ENCODE peak calls at places on chromosomes 7 and 10, in six cellular contexts. P, G, C, M, U and X are unnamed samples.

GRCh38 chr10:100340948-100341847 is 5.8 kb upstream of the SCD start:
- DNase-seq in P (peak; percentile 50), G (peak; percentile 25), C (no peak), M (no peak), U (no peak), X (no peak)

GRCh38 chr10:43963379-43963778 is 314.7 kb upstream of the ZNF32 start:
- DNase-seq in P (no peak), G (no peak), C (peak; percentile 58), M (no peak), U (no peak), X (no peak)

GRCh38 chr7:45975847-45976484 is 54.9 kb upstream of the IGFBP3 start:
- DNase-seq in P (no peak), G (no peak), C (peak; percentile 92), M (no peak), U (no peak), X (no peak)

GRCh38 chr10:53716156-53716555 is 943.6 kb upstream of the MBL2 start:
- DNase-seq in P (no peak), G (no peak), C (no peak), M (no peak), U (no peak), X (no peak)

GRCh38 chr7:143015102-143015501 is 11.8 kb downstream of the OR9A2 start:
- DNase-seq in P (no peak), G (no peak), C (no peak), M (no peak), U (no peak), X (no peak)

GRCh38 chr7:39667354-39667923 is 44.1 kb downstream of the RALA start:
- DNase-seq in P (no peak), G (no peak), C (no peak), M (no peak), U (no peak), X (no peak)

GRCh38 chr7:5433181-5433580 is 9.5 kb upstream of the TNRC18 start:
- DNase-seq in P (no peak), G (no peak), C (no peak), M (no peak), U (no peak), X (no peak)

GRCh38 chr7:13790611-13791010 is 198.9 kb downstream of the ETV1 start:
- DNase-seq in P (no peak), G (no peak), C (no peak), M (no peak), U (no peak), X (no peak)

GRCh38 chr7:2069472-2069860 is 163.3 kb downstream of the MAD1L1 start:
- DNase-seq in P (peak; percentile 79), G (no peak), C (no peak), M (no peak), U (peak; percentile 6), X (no peak)

GRCh38 chr7:70051726-70052125 is 453.5 kb downstream of the AUTS2 start:
- DNase-seq in P (no peak), G (no peak), C (no peak), M (no peak), U (no peak), X (no peak)

GRCh38 chr7:20352573-20353304 is 22.0 kb downstream of the ITGB8 start:
- DNase-seq in P (peak; percentile 57), G (no peak), C (no peak), M (no peak), U (peak; percentile 79), X (no peak)

GRCh38 chr7:516606-517456 is 2.8 kb downstream of the PDGFA start:
- DNase-seq in P (peak; percentile 79), G (peak; percentile 49), C (no peak), M (peak; percentile 63), U (peak; percentile 70), X (no peak)

GRCh38 chr10:81882011-81882410 is 7.0 kb downstream of the NRG3 start:
- DNase-seq in P (no peak), G (no peak), C (no peak), M (no peak), U (no peak), X (no peak)
- TF ChIP-seq CTCF in P (no peak), G (no peak), C (no peak), M (no peak), U (no peak), X (no peak)

DNA sequence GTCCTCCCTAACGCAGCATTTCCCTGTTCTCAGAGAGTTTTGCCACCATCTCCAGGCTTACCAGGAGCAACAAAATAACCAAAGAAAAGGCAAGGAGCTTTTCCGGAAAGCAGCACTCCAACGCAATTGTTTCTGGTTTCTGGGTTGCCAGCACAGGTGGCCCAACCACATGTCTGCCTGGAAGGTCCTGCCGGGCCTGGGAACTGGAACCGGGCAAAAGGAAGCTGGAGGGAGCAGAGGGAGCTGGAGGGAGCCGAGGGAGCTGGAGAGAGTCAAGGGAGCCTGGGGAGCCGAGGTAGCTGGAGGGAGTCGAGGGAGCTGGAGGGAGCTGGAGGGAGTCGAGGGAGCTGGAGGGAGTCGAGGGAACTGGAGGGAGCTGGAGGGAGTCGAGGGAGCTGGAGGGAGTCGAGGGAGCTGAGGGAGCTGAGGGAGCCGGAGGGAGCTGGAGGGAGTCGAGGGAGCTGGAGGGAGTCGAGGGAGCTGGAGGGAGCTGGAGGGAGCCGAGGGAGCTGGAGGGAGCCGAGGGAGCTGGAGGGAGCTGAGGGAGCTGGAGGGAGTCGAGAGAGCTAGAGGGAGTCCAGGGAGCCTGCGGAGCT is 54.6 kb downstream of the STK32C start:
- DNase-seq in P (no peak), G (no peak), C (no peak), M (no peak), U (no peak), X (no peak)
- TF ChIP-seq CTCF in P (no peak), G (no peak), C (no peak), M (no peak), U (no peak), X (no peak)

GRCh38 chr7:12207046-12207445 is 4.0 kb upstream of the TMEM106B start:
- DNase-seq in P (no peak), G (no peak), C (no peak), M (no peak), U (no peak), X (no peak)

GRCh38 chr7:12210179-12211053 is 678 bp upstream of the TMEM106B start:
- DNase-seq in P (no peak), G (peak; percentile 14), C (no peak), M (no peak), U (no peak), X (no peak)

GRCh38 chr7:12217311-12217710 is 6.2 kb downstream of the TMEM106B start:
- DNase-seq in P (no peak), G (no peak), C (no peak), M (no peak), U (no peak), X (no peak)

GRCh38 chr7:12212051-12212485 is 974 bp downstream of the TMEM106B start:
- DNase-seq in P (peak; percentile 12), G (no peak), C (no peak), M (no peak), U (peak; percentile 10), X (no peak)

GRCh38 chr7:12211054-12212050 is at the start of gene TMEM106B:
- DNase-seq in P (peak; percentile 95), G (peak; percentile 97), C (no peak), M (peak; percentile 95), U (peak; percentile 95), X (peak; percentile 22)
- TF ChIP-seq CTCF in P (no peak), G (no peak), C (no peak), M (peak; percentile 19), U (no peak), X (no peak)

DNA sequence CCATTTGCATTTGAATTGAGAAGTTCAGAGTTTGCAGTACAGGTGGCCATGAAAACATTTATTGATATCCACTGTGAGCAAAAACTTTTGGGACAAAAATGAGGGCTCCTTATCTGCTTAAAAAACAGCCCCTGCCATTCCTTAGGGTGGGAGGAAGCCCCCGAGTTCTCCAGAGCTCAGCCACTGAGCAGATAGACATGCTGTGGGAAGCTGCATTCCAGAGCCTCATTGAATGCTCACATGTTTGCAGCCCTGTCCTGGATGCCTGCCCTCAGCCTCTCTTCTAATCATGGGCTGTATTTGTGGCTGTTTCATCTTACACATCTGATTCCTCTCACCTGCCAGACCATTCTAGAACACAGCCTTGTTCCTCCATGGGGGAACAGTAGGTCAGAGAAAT is 33.3 kb downstream of the PLPP4 start:
- DNase-seq in P (no peak), G (no peak), C (no peak), M (no peak), U (no peak), X (no peak)
- TF ChIP-seq CTCF in P (no peak), G (no peak), C (no peak), M (no peak), U (no peak), X (no peak)

DNA sequence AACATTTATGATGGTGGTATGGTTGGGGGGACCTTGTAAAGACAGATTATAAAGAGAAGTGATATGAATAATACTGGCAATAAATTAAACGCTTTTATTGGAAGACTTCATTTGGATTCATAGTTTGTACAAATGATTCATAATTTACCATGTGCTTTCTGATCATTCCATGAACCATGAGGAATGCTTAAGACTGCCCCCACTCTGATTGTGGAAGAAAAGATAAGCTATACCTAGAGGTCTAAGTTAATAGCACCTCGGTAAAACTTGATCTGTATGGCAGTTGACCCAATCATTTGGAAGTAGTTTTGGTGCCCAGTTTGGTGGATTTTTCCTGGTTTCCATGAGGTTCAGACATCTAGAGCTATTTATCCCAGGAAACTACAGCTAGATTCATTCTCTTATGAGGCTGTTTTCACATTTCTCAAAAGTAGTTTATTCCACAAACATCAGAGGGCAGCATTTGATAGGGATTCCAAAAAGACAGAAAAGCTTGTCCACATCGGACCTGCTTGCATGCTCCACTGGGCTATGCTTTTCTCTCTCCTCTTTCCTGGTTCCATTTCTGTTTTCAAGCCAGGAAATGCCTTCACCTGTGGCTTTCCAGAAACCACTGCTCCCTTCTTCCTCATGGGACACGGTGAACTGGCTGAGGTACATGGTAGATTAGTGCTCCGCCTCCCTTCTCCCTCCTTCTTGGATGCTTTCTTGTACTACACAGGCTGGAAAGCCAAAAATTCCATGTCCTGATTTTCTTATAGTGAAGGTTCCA is 29.2 kb downstream of the TFAM start:
- DNase-seq in P (peak; percentile 85), G (no peak), C (no peak), M (peak; percentile 29), U (peak; percentile 89), X (no peak)
- TF ChIP-seq CTCF in P (peak; percentile 46), G (peak; percentile 43), C (no peak), M (peak; percentile 73), U (peak; percentile 60), X (peak; percentile 38)

GRCh38 chr7:128010392-128011078 is 20.7 kb downstream of the LRRC4 start:
- DNase-seq in P (no peak), G (no peak), C (no peak), M (no peak), U (no peak), X (no peak)
- TF ChIP-seq CTCF in P (peak; percentile 27), G (no peak), C (no peak), M (no peak), U (peak; percentile 10), X (no peak)